ENCODE peak calls at places on chromosomes 13 and 19, in nine cellular contexts. K, T, L, N, D, E, J, W and I are unnamed samples.

GRCh38 chr13:52599853-52600603 is 42.2 kb upstream of the HNRNPA1L2 start:
- DNase-seq in K (peak), T (no peak), L (peak), N (peak), D (peak), E (no peak), J (peak), W (no peak), I (no peak)

GRCh38 chr13:63345835-63346234 is 1930.2 kb upstream of the PCDH20 start:
- DNase-seq in K (no peak), T (no peak), L (no peak), N (no peak), D (no peak), E (no peak), J (no peak), W (no peak), I (no peak)

GRCh38 chr19:31096930-31097329 is 252.3 kb downstream of the TSHZ3 start:
- DNase-seq in K (no peak), T (no peak), L (no peak), N (no peak), D (peak), E (no peak), J (peak), W (no peak), I (no peak)

GRCh38 chr13:51520524-51520923 is 63.7 kb upstream of the WDFY2 start:
- DNase-seq in K (no peak), T (peak), L (peak), N (peak), D (no peak), E (no peak), J (peak), W (no peak), I (peak)

GRCh38 chr13:31824705-31825512 is 85.6 kb downstream of the RXFP2 start:
- DNase-seq in K (no peak), T (no peak), L (no peak), N (peak), D (no peak), E (no peak), J (peak), W (no peak), I (no peak)

GRCh38 chr13:82358284-82358683 is 1524.0 kb downstream of the SLITRK1 start:
- DNase-seq in K (no peak), T (no peak), L (no peak), N (no peak), D (no peak), E (no peak), J (no peak), W (no peak), I (no peak)

GRCh38 chr13:60788156-60788829 is 391.3 kb downstream of the TDRD3 start:
- DNase-seq in K (no peak), T (no peak), L (no peak), N (no peak), D (no peak), E (no peak), J (peak), W (no peak), I (no peak)

GRCh38 chr13:26996965-26997752 is 174.5 kb downstream of the USP12 start:
- DNase-seq in K (no peak), T (no peak), L (no peak), N (no peak), D (peak), E (no peak), J (no peak), W (no peak), I (no peak)

GRCh38 chr13:98406971-98407370 is 169.9 kb downstream of the STK24 start:
- DNase-seq in K (no peak), T (no peak), L (no peak), N (no peak), D (no peak), E (no peak), J (no peak), W (no peak), I (no peak)

GRCh38 chr19:12782424-12783225 is 7.3 kb upstream of the HOOK2 start:
- DNase-seq in K (peak), T (peak), L (peak), N (peak), D (peak), E (peak), J (peak), W (peak), I (no peak)

GRCh38 chr13:99218969-99219368 is 18.3 kb downstream of the UBAC2 start:
- DNase-seq in K (no peak), T (no peak), L (no peak), N (no peak), D (peak), E (no peak), J (no peak), W (no peak), I (no peak)

GRCh38 chr13:110387451-110388140 is 80.5 kb downstream of the COL4A2 start:
- DNase-seq in K (no peak), T (peak), L (no peak), N (peak), D (peak), E (no peak), J (peak), W (peak), I (no peak)

GRCh38 chr13:84118845-84119409 is 236.7 kb upstream of the SLITRK1 start:
- DNase-seq in K (no peak), T (no peak), L (no peak), N (no peak), D (no peak), E (no peak), J (peak), W (no peak), I (no peak)

GRCh38 chr13:62250501-62251175 is 835.0 kb upstream of the PCDH20 start:
- DNase-seq in K (no peak), T (no peak), L (no peak), N (no peak), D (no peak), E (no peak), J (no peak), W (no peak), I (no peak)

GRCh38 chr13:23902975-23903905 is 5.9 kb upstream of the C1QTNF9B start:
- DNase-seq in K (peak), T (no peak), L (peak), N (no peak), D (no peak), E (no peak), J (no peak), W (no peak), I (no peak)

GRCh38 chr19:8302357-8302691 is 5.8 kb downstream of the CD320 start:
- DNase-seq in K (peak), T (peak), L (peak), N (no peak), D (no peak), E (peak), J (no peak), W (peak), I (no peak)

GRCh38 chr13:113044431-113045114 is 61.0 kb upstream of the F7 start:
- DNase-seq in K (peak), T (no peak), L (no peak), N (no peak), D (no peak), E (no peak), J (no peak), W (no peak), I (no peak)

GRCh38 chr19:47013041-47013517 is 6.6 kb upstream of the NPAS1 start:
- DNase-seq in K (peak), T (peak), L (peak), N (peak), D (peak), E (peak), J (peak), W (peak), I (peak)

GRCh38 chr19:4676955-4677731 is 7.0 kb upstream of the MYDGF start:
- DNase-seq in K (no peak), T (no peak), L (peak), N (peak), D (peak), E (peak), J (peak), W (no peak), I (no peak)

GRCh38 chr19:8401981-8402411 is 11.1 kb upstream of the MARCHF2 start:
- DNase-seq in K (no peak), T (no peak), L (no peak), N (no peak), D (no peak), E (no peak), J (no peak), W (no peak), I (no peak)

GRCh38 chr19:35216026-35216832 is 12.3 kb downstream of the FAM187B start:
- DNase-seq in K (no peak), T (no peak), L (no peak), N (no peak), D (no peak), E (no peak), J (no peak), W (no peak), I (no peak)

GRCh38 chr19:46413262-46414031 is at the start of gene CCDC8:
- DNase-seq in K (peak), T (peak), L (peak), N (peak), D (peak), E (peak), J (peak), W (peak), I (peak)

GRCh38 chr19:4083677-4084546 is 17.2 kb upstream of the ZBTB7A start:
- DNase-seq in K (peak), T (no peak), L (no peak), N (no peak), D (peak), E (peak), J (no peak), W (no peak), I (no peak)

GRCh38 chr19:38784224-38784623 is 4.8 kb upstream of the LGALS7B start:
- DNase-seq in K (no peak), T (no peak), L (peak), N (peak), D (no peak), E (no peak), J (peak), W (no peak), I (no peak)

GRCh38 chr13:71148391-71148790 is 718.6 kb downstream of the DACH1 start:
- DNase-seq in K (no peak), T (no peak), L (no peak), N (no peak), D (no peak), E (no peak), J (no peak), W (no peak), I (no peak)

GRCh38 chr13:41492432-41493267 is 35.3 kb downstream of the RGCC start:
- DNase-seq in K (no peak), T (no peak), L (no peak), N (no peak), D (no peak), E (no peak), J (no peak), W (no peak), I (no peak)

GRCh38 chr19:49506575-49507105 is 5.8 kb upstream of the FCGRT start:
- DNase-seq in K (no peak), T (no peak), L (peak), N (no peak), D (peak), E (peak), J (peak), W (no peak), I (no peak)

GRCh38 chr13:46552888-46553520 is at the start of gene LRCH1:
- DNase-seq in K (peak), T (peak), L (peak), N (peak), D (peak), E (peak), J (peak), W (peak), I (no peak)

GRCh38 chr13:69959041-69959440 is 148.6 kb upstream of the ATXN8OS start:
- DNase-seq in K (no peak), T (no peak), L (no peak), N (no peak), D (no peak), E (no peak), J (no peak), W (no peak), I (no peak)

GRCh38 chr13:29507356-29507755 is 88.1 kb downstream of the SLC7A1 start:
- DNase-seq in K (no peak), T (no peak), L (peak), N (no peak), D (no peak), E (no peak), J (no peak), W (no peak), I (no peak)

GRCh38 chr13:29523199-29523931 is 72.1 kb downstream of the SLC7A1 start:
- DNase-seq in K (no peak), T (no peak), L (no peak), N (no peak), D (no peak), E (no peak), J (peak), W (peak), I (no peak)

GRCh38 chr19:55258476-55258827 is 365 bp downstream of the PPP6R1 start:
- DNase-seq in K (no peak), T (peak), L (peak), N (no peak), D (no peak), E (no peak), J (no peak), W (no peak), I (no peak)

GRCh38 chr19:33040994-33041827 is 23.5 kb downstream of the RHPN2 start:
- DNase-seq in K (peak), T (no peak), L (peak), N (no peak), D (peak), E (no peak), J (peak), W (no peak), I (no peak)

GRCh38 chr13:23658929-23659541 is 88.8 kb downstream of the TNFRSF19 start:
- DNase-seq in K (peak), T (no peak), L (no peak), N (no peak), D (peak), E (no peak), J (no peak), W (no peak), I (no peak)

GRCh38 chr19:42324655-42325307 is 654 bp upstream of the MEGF8 start:
- DNase-seq in K (no peak), T (no peak), L (no peak), N (no peak), D (peak), E (no peak), J (no peak), W (no peak), I (no peak)
- TF ChIP-seq CTCF in K (no peak), T (peak), L (no peak), N (no peak), D (no peak), E (no peak), J (no peak), W (no peak), I (no peak)

GRCh38 chr19:632228-633067 is 889 bp downstream of the POLRMT start:
- DNase-seq in K (no peak), T (no peak), L (no peak), N (peak), D (peak), E (peak), J (peak), W (no peak), I (no peak)
- H3K27ac ChIP-seq in K (no peak), T (peak), L (peak), N (peak), D (peak), E (peak), J (peak), W (peak), I (peak)

GRCh38 chr19:484494-484893 is 11.8 kb upstream of the MADCAM1 start:
- DNase-seq in K (no peak), T (no peak), L (no peak), N (no peak), D (no peak), E (no peak), J (no peak), W (no peak), I (no peak)

GRCh38 chr19:482186-483041 is 13.9 kb upstream of the MADCAM1 start:
- DNase-seq in K (no peak), T (no peak), L (no peak), N (no peak), D (no peak), E (no peak), J (no peak), W (no peak), I (no peak)

GRCh38 chr19:478236-478888 is 17.5 kb upstream of the SHC2 start:
- DNase-seq in K (no peak), T (no peak), L (no peak), N (no peak), D (no peak), E (no peak), J (no peak), W (no peak), I (no peak)

GRCh38 chr19:483332-484072 is 12.8 kb upstream of the MADCAM1 start:
- DNase-seq in K (no peak), T (no peak), L (no peak), N (no peak), D (no peak), E (no peak), J (no peak), W (no peak), I (no peak)

DNA sequence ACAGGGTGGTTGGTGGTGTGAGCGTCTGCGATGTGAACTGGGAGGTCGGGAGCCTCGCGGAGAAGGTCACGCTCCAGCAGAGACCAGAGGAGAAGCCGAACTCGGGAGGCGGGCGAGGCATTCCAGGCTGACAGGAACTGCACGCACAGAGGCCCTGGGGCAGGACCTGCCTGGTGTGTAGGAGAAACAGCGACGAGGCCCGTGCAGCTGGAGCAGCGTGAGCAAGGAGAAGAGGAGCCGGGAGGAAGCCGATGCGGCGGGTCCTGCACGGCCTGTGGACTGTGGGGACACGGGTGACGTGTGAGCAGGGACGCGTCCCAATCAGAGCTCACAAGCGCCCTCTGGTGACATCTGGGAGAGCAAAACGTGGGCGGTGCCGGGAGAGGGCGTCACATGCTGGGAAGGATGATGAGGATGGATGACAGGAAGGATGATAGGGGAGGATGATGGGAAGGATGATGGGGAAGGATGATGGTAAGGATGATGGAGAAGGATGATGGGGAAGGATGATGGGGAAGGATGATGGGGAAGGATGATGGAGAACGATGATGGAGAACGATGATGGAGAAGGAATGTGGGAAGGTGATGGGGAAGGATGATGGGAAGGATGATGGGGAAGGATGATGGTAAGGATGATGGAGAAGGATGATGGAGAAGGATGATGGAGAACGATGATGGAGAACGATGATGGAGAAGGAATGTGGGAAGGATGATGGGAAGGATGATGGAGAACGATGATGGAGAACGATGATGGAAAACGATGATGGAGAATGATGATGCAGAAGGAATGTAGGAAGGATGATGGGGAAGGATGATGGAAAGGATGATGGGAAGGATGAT is 16.1 kb upstream of the MADCAM1 start:
- DNase-seq in K (peak), T (peak), L (peak), N (no peak), D (peak), E (peak), J (peak), W (peak), I (no peak)
- TF ChIP-seq CTCF in K (peak), T (peak), L (peak), N (peak), D (peak), E (peak), J (peak), W (peak), I (peak)

DNA sequence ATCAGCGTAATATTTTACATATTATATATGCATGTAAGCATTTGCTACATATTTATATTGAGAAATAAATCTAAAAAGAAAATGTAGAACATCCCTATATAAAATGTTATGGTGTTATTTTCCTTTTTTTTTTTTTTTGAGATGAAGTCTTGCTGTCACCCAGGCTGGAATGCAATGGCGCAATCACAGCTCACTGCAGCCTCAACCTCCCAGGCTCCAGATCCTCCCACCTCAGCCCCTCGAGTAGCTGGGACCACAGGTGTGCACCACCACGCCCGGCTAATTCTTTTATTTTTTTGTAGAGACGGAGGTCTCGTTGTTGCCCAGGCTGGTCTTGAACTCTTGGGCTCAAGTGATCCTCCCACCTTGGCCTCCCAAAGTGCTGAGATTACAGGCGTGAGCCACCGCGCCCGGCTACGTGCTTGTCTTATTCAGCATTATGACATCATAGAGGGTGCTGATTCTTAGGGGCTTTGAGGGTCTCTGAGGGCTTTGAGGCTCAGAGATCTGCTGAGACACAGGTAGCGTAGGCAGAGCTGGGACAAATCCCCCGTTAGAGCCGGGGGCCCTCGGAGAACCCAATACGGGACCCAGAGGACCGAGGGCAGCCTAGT is 101.9 kb downstream of the GADD45B start:
- DNase-seq in K (peak), T (no peak), L (no peak), N (no peak), D (no peak), E (no peak), J (no peak), W (peak), I (no peak)
- H3K27ac ChIP-seq in K (peak), T (peak), L (peak), N (peak), D (peak), E (peak), J (peak), W (peak), I (peak)

GRCh38 chr13:85816413-85816812 is 17.2 kb upstream of the SLITRK6 start:
- DNase-seq in K (no peak), T (no peak), L (no peak), N (no peak), D (no peak), E (no peak), J (peak), W (no peak), I (no peak)
- TF ChIP-seq CTCF in K (no peak), T (no peak), L (no peak), N (peak), D (no peak), E (no peak), J (no peak), W (no peak), I (peak)

GRCh38 chr19:18851673-18852325 is 20.0 kb downstream of the UPF1 start:
- DNase-seq in K (no peak), T (no peak), L (no peak), N (no peak), D (no peak), E (no peak), J (no peak), W (no peak), I (no peak)

GRCh38 chr19:18847516-18848463 is 16.0 kb downstream of the UPF1 start:
- DNase-seq in K (peak), T (no peak), L (no peak), N (no peak), D (no peak), E (no peak), J (peak), W (no peak), I (no peak)

GRCh38 chr19:18850560-18851375 is 19.0 kb downstream of the UPF1 start:
- DNase-seq in K (peak), T (no peak), L (no peak), N (no peak), D (no peak), E (no peak), J (no peak), W (no peak), I (no peak)

GRCh38 chr19:18848860-18849661 is 17.3 kb downstream of the UPF1 start:
- DNase-seq in K (peak), T (peak), L (no peak), N (peak), D (peak), E (peak), J (peak), W (peak), I (no peak)

DNA sequence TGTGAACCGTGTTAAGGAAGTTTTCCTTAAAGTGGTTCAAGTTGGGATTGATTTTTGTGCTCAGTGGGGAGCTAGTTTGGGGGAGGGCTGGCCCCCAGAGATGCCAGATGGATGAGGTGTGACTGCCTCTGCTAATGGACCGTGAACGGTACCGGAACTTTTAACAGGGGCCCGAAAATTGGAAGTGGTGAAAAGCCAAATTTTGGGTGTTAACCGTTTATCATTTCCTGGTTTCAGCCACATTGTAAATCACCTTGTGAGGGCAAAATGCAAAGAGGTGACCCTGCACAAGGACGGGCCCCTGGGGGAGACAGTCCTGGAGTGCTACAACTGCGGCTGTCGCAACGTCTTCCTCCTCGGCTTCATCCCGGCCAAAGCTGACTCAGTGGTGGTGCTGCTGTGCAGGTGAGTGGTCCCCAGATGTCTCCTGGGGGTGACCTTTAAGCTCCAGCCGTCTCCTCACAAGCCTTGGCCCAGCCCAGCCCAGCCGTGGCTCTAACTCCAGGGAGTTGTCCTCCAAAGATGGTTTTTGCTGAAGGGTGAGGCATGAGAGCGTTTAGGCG is 18.2 kb downstream of the UPF1 start:
- DNase-seq in K (peak), T (no peak), L (no peak), N (no peak), D (no peak), E (no peak), J (no peak), W (no peak), I (no peak)
- H3K27ac ChIP-seq in K (peak), T (peak), L (peak), N (no peak), D (peak), E (peak), J (peak), W (peak), I (peak)

GRCh38 chr13:97257800-97258799 is 36.0 kb downstream of the MBNL2 start:
- DNase-seq in K (peak), T (peak), L (peak), N (peak), D (no peak), E (peak), J (peak), W (peak), I (no peak)
- TF ChIP-seq CTCF in K (no peak), T (no peak), L (no peak), N (peak), D (no peak), E (no peak), J (peak), W (no peak), I (peak)